ENCODE peak calls at places on chromosomes 12 and 14, in six cellular contexts. R is choroid plexus epithelial cell, O is NB4, E is right atrium auricular region, T is thyroid gland, D is fibroblast of lung. G is an unnamed sample.

GRCh38 chr14:60721331-60722162 is 2.6 kb downstream of the SIX4 start:
- DNase-seq in R (peak), O (peak), E (no peak), T (peak), D (peak), G (peak)

GRCh38 chr12:12890815-12891645 is at the start of gene GPRC5A:
- DNase-seq in R (peak), O (peak), E (peak), T (peak), D (peak), G (peak)

GRCh38 chr12:132279184-132279889 is 50.1 kb downstream of the GALNT9 start:
- DNase-seq in R (peak), O (peak), E (no peak), T (no peak), D (peak), G (no peak)

GRCh38 chr14:53494587-53494986 is 341.5 kb upstream of the DDHD1 start:
- DNase-seq in R (no peak), O (no peak), E (no peak), T (no peak), D (peak), G (no peak)

GRCh38 chr14:98103705-98104104 is 1168.3 kb downstream of the BCL11B start:
- DNase-seq in R (no peak), O (peak), E (no peak), T (no peak), D (no peak), G (no peak)

GRCh38 chr12:65123435-65124063 is 2.4 kb upstream of the WIF1 start:
- DNase-seq in R (peak), O (peak), E (no peak), T (no peak), D (peak), G (peak)

GRCh38 chr14:106518054-106518943 is 991.9 kb downstream of the TMEM121 start:
- DNase-seq in R (no peak), O (peak), E (no peak), T (no peak), D (no peak), G (no peak)

GRCh38 chr12:98188649-98189048 is 326.7 kb upstream of the TMPO start:
- DNase-seq in R (no peak), O (peak), E (no peak), T (no peak), D (peak), G (peak)

GRCh38 chr14:68935761-68936209 is 43.3 kb downstream of the ACTN1 start:
- DNase-seq in R (peak), O (no peak), E (peak), T (no peak), D (no peak), G (peak)

GRCh38 chr14:21428930-21429329 is 27.0 kb downstream of the CHD8 start:
- DNase-seq in R (no peak), O (no peak), E (no peak), T (no peak), D (no peak), G (no peak)

GRCh38 chr12:126700115-126700514 is 1566.9 kb upstream of the TMEM132C start:
- DNase-seq in R (no peak), O (no peak), E (no peak), T (no peak), D (no peak), G (no peak)

GRCh38 chr14:34424488-34424887 is 37.6 kb downstream of the SPTSSA start:
- DNase-seq in R (no peak), O (no peak), E (no peak), T (no peak), D (no peak), G (no peak)

GRCh38 chr12:58369576-58369975 is 428.2 kb downstream of the ATP23 start:
- DNase-seq in R (no peak), O (no peak), E (no peak), T (no peak), D (no peak), G (no peak)

GRCh38 chr14:103519837-103520212 is 2.8 kb downstream of the CKB start:
- DNase-seq in R (no peak), O (no peak), E (no peak), T (peak), D (no peak), G (no peak)

GRCh38 chr14:58151264-58151700 is 731 bp downstream of the ARMH4 start:
- DNase-seq in R (peak), O (no peak), E (no peak), T (peak), D (no peak), G (peak)

GRCh38 chr14:88792572-88793258 is at the start of gene EML5:
- DNase-seq in R (peak), O (peak), E (peak), T (peak), D (peak), G (peak)

GRCh38 chr12:103548622-103549601 is 38.2 kb upstream of the STAB2 start:
- DNase-seq in R (peak), O (peak), E (peak), T (peak), D (peak), G (peak)

GRCh38 chr12:123934829-123935228 is 37.8 kb downstream of the CCDC92 start:
- DNase-seq in R (peak), O (peak), E (no peak), T (no peak), D (peak), G (no peak)

GRCh38 chr14:49971156-49972141 is 78.6 kb downstream of the ARF6 start:
- DNase-seq in R (peak), O (peak), E (no peak), T (no peak), D (peak), G (peak)

GRCh38 chr14:59207506-59207933 is 19.1 kb downstream of the DAAM1 start:
- DNase-seq in R (no peak), O (no peak), E (no peak), T (no peak), D (no peak), G (no peak)

GRCh38 chr14:93029911-93030555 is 85.7 kb downstream of the ITPK1 start:
- DNase-seq in R (no peak), O (no peak), E (no peak), T (no peak), D (no peak), G (no peak)

GRCh38 chr12:24853588-24853987 is 95.3 kb downstream of the BCAT1 start:
- DNase-seq in R (peak), O (no peak), E (no peak), T (no peak), D (peak), G (peak)

GRCh38 chr14:96663491-96664067 is 133.6 kb upstream of the VRK1 start:
- DNase-seq in R (no peak), O (no peak), E (no peak), T (no peak), D (no peak), G (no peak)

GRCh38 chr12:116044181-116044580 is 233.3 kb downstream of the MED13L start:
- DNase-seq in R (peak), O (no peak), E (no peak), T (no peak), D (peak), G (peak)

GRCh38 chr12:32120419-32120818 is 13.8 kb downstream of the BICD1 start:
- DNase-seq in R (peak), O (no peak), E (no peak), T (no peak), D (no peak), G (peak)

GRCh38 chr14:59630281-59630963 is 53.8 kb upstream of the CCDC175 start:
- DNase-seq in R (peak), O (no peak), E (no peak), T (peak), D (no peak), G (no peak)

GRCh38 chr12:71685312-71685906 is 473 bp upstream of the TMEM19 start:
- DNase-seq in R (no peak), O (no peak), E (no peak), T (peak), D (no peak), G (no peak)

GRCh38 chr14:94388027-94388895 is at the start of gene SERPINA1:
- DNase-seq in R (no peak), O (no peak), E (no peak), T (peak), D (no peak), G (no peak)

GRCh38 chr12:102342281-102343006 is 137.9 kb downstream of the IGF1 start:
- DNase-seq in R (no peak), O (no peak), E (no peak), T (no peak), D (no peak), G (no peak)

GRCh38 chr12:74317078-74317581 is 220.5 kb upstream of the ATXN7L3B start:
- DNase-seq in R (peak), O (peak), E (no peak), T (peak), D (peak), G (peak)

GRCh38 chr12:49098035-49098451 is 3.4 kb upstream of the DHH start:
- DNase-seq in R (peak), O (peak), E (no peak), T (peak), D (peak), G (peak)

GRCh38 chr12:94805749-94806148 is 155.4 kb upstream of the TMCC3 start:
- DNase-seq in R (peak), O (no peak), E (no peak), T (peak), D (peak), G (peak)

GRCh38 chr14:61190341-61190740 is 90.8 kb downstream of the TMEM30B start:
- DNase-seq in R (peak), O (no peak), E (no peak), T (no peak), D (no peak), G (no peak)

GRCh38 chr12:95321516-95322246 is 104.1 kb downstream of the VEZT start:
- DNase-seq in R (no peak), O (no peak), E (no peak), T (no peak), D (no peak), G (no peak)

GRCh38 chr14:69581316-69581935 is 6.8 kb upstream of the CCDC177 start:
- DNase-seq in R (no peak), O (no peak), E (no peak), T (no peak), D (no peak), G (no peak)

GRCh38 chr12:94149781-94150482 is 1.6 kb downstream of the PLXNC1 start:
- DNase-seq in R (peak), O (peak), E (no peak), T (peak), D (peak), G (no peak)

GRCh38 chr12:83954939-83955601 is 957.5 kb downstream of the SLC6A15 start:
- DNase-seq in R (peak), O (peak), E (no peak), T (no peak), D (no peak), G (no peak)

GRCh38 chr12:62192486-62193250 is 67.5 kb upstream of the USP15 start:
- DNase-seq in R (peak), O (peak), E (no peak), T (peak), D (peak), G (peak)

GRCh38 chr12:112847708-112848337 is 56.3 kb downstream of the RPH3A start:
- DNase-seq in R (no peak), O (no peak), E (no peak), T (no peak), D (no peak), G (no peak)
- H3K4me3 ChIP-seq in R (no peak), O (no peak), E (no peak), T (no peak), D (no peak), G (no peak)

GRCh38 chr14:95516554-95517209 is at the start of gene SYNE3:
- DNase-seq in R (no peak), O (peak), E (no peak), T (peak), D (no peak), G (no peak)

GRCh38 chr14:95515080-95515489 is 1.4 kb downstream of the SYNE3 start:
- DNase-seq in R (no peak), O (peak), E (no peak), T (peak), D (no peak), G (peak)

GRCh38 chr14:95513261-95513660 is 3.2 kb downstream of the SYNE3 start:
- DNase-seq in R (no peak), O (no peak), E (no peak), T (no peak), D (no peak), G (no peak)

GRCh38 chr14:95515523-95516517 is 630 bp downstream of the SYNE3 start:
- DNase-seq in R (peak), O (peak), E (no peak), T (peak), D (no peak), G (peak)

DNA sequence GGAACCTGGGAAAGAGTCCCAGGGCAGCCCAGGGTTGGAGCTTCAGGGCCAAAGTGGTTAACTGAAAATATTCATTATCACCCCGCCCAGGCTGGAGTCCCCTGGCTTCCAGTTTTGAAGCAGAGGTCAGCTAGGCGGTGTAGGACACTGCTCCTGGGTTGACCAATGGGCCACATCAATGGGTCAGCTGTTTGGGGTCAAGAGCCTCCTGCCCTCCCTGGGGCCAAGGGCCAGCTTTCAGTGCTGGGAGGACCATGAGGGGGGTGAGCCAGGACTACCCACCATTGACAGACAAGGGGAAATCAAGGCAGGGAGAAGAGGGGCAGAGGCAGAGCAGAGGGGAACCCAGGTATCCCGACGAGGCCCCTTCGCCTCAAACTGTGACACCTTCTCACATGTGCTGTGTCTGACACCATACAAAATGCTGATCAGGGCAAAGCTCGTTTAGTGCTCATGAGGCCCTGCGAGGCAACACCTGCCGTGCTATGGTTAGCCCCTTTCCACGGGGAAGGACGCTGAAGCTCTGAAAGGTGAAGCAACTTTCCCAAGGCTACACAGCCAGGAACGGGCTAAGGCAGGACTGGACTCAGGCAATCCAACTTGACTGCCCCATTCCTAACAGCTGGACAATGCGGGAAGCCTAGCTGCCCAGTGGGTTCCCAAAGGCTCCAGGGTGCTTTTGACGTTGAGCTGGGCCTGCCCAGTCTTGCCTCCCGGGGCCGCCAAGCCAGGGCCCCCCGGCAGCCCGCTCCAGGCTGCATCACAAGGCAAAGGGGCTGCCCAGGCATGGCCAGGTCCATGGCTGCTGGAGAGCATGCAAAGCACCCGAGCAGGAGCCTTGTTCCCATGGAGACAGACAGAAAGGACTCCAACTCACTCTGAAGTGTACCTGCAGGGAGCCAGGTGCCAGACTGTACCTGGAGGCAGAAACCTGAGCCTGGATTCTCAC is 2.0 kb downstream of the SYNE3 start:
- DNase-seq in R (no peak), O (no peak), E (no peak), T (peak), D (no peak), G (no peak)
- H3K4me3 ChIP-seq in R (no peak), O (peak), E (peak), T (no peak), D (peak), G (no peak)

GRCh38 chr12:19440019-19440858 is 947 bp downstream of the AEBP2 start:
- DNase-seq in R (peak), O (peak), E (no peak), T (peak), D (peak), G (peak)

GRCh38 chr12:19437996-19438395 is 1.3 kb upstream of the AEBP2 start:
- DNase-seq in R (no peak), O (no peak), E (no peak), T (no peak), D (no peak), G (no peak)

GRCh38 chr12:19439059-19440018 is at the start of gene AEBP2:
- DNase-seq in R (peak), O (peak), E (peak), T (peak), D (peak), G (peak)

GRCh38 chr12:19443585-19443984 is 4.3 kb downstream of the AEBP2 start:
- DNase-seq in R (no peak), O (no peak), E (no peak), T (no peak), D (no peak), G (no peak)

DNA sequence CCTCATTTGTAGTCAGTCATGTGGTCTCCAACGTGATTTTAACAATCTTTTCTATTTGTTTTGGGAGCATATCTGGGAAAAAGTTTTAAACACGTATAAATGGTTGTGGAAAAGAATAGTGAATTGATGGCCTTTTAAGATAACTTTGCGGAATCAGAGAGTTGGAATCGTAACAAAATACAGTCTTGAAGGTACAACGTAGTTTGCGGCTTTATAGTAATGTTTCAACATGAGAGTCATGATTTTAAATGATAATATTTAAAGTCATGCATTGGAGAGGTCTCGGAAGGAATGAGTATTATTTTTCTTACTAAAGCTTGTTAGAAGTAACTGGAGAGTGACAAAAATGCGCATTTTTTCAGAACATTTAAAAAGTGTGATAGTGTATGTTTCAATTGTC is 1.6 kb downstream of the AEBP2 start:
- DNase-seq in R (no peak), O (no peak), E (no peak), T (no peak), D (peak), G (no peak)
- H3K4me3 ChIP-seq in R (peak), O (peak), E (peak), T (peak), D (peak), G (peak)

DNA sequence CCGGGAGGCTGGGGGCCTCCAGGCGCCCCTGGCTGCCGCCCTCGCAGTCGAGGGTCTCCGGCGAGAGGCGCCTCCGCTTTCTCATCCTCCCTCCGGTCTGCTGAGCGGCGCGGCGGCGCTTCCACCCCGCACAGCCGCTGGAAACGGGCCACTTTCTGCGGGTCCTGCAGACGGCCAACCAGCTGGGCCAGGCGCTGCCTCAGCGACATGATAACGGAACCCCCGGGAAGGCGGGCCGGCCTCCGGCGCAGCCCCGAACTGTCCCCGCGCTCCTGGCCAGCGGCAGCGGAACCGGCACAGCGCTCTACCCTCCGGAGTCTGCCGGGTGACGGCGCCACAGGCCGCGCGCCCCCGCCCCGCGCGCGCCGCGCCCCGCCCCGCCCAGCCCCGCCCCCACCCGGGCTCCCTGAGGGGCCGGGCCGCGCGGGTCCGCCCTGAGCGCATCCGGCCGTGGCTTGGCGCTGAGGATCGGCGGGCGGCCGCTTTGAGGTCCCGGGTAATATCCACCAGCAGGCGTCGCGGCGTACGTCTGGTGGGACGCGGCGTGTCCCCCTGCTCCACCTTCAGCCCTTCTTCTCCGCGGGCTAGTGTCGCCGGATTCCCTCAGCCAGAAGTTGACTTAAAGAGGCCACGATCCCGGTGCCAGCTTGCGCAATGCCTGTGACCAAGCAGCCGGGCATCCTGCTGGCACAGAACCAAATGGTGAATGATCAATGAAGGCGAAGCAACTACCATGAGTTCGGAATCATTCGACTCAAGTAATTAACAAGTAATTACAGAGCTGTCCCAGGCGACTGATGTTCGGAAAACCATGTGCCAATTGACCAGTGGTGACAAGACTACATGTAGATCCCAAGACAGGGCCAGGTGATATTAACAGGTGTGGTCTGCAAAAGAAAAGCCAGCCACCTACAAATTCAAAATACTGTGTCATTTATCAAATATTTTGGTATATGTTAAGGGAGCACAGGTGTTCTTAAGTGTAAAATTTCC is at the start of gene SGPP1:
- DNase-seq in R (peak), O (peak), E (peak), T (peak), D (peak), G (peak)
- H3K4me3 ChIP-seq in R (peak), O (peak), E (peak), T (peak), D (peak), G (peak)

GRCh38 chr14:74495356-74495755 is 1.8 kb downstream of the ISCA2 start:
- DNase-seq in R (no peak), O (peak), E (no peak), T (no peak), D (no peak), G (no peak)

GRCh38 chr14:74491952-74492351 is 1.2 kb downstream of the NPC2 start:
- DNase-seq in R (peak), O (peak), E (no peak), T (peak), D (peak), G (peak)

GRCh38 chr14:74488788-74489397 is 4.2 kb downstream of the NPC2 start:
- DNase-seq in R (peak), O (peak), E (no peak), T (no peak), D (peak), G (peak)

GRCh38 chr14:74492413-74493342 is at the start of gene NPC2:
- DNase-seq in R (peak), O (no peak), E (no peak), T (no peak), D (peak), G (peak)

GRCh38 chr14:74493343-74494261 is at the start of gene ISCA2:
- DNase-seq in R (peak), O (peak), E (peak), T (peak), D (peak), G (peak)
- H3K4me3 ChIP-seq in R (peak), O (peak), E (peak), T (peak), D (peak), G (peak)

G was measured in endothelial cell of umbilical vein.